ENCODE peak calls at places on chromosome 15, in five cellular contexts. P, T, V, J and G are unnamed samples. For H3K36me3, the result is how much of the 10 kb centered on the place peaks cover.

GRCh38 chr15:37789881-37790280 is 144.6 kb upstream of the TMCO5A start:
- DNase-seq in T (no peak), V (no peak), P (no peak), J (peak), G (no peak)

GRCh38 chr15:33242165-33242564 is 47.7 kb upstream of the FMN1 start:
- DNase-seq in J (peak), T (no peak), P (no peak), V (peak), G (no peak)

GRCh38 chr15:68203956-68204355 is 1.2 kb downstream of the CALML4 start:
- DNase-seq in V (no peak), P (no peak), T (no peak), J (no peak), G (no peak)

GRCh38 chr15:23035964-23036566 is 3.3 kb downstream of the TUBGCP5 start:
- DNase-seq in V (peak), J (no peak), P (peak), T (no peak), G (no peak)

GRCh38 chr15:25346371-25346770 is 92.5 kb downstream of the UBE3A start:
- DNase-seq in J (no peak), P (no peak), V (no peak), T (no peak), G (no peak)

GRCh38 chr15:67296684-67297083 is 42.1 kb downstream of the IQCH start:
- DNase-seq in J (no peak), T (no peak), V (no peak), P (no peak), G (no peak)

GRCh38 chr15:57432141-57432701 is 55.9 kb downstream of the CGNL1 start:
- DNase-seq in P (no peak), J (no peak), T (no peak), V (peak), G (no peak)

GRCh38 chr15:43824302-43825246 is at the start of gene MFAP1:
- DNase-seq in P (peak), V (peak), J (peak), T (peak), G (peak)

GRCh38 chr15:48242015-48242414 is 35.9 kb downstream of the SLC12A1 start:
- DNase-seq in J (no peak), P (no peak), V (no peak), T (no peak), G (no peak)

GRCh38 chr15:41819455-41820050 is 8.3 kb upstream of the JMJD7 start:
- DNase-seq in J (no peak), V (no peak), P (no peak), T (no peak), G (no peak)

GRCh38 chr15:73941044-73941443 is 14.8 kb downstream of the LOXL1 start:
- DNase-seq in V (no peak), P (no peak), J (peak), T (peak), G (peak)

GRCh38 chr15:51647128-51647562 is 24.6 kb upstream of the DMXL2 start:
- DNase-seq in T (peak), P (no peak), J (no peak), V (no peak), G (peak)

GRCh38 chr15:71791975-71792374 is 18.4 kb upstream of the NR2E3 start:
- DNase-seq in P (no peak), V (peak), J (no peak), T (no peak), G (peak)

GRCh38 chr15:38144921-38145320 is 107.7 kb upstream of the SPRED1 start:
- DNase-seq in V (no peak), P (no peak), T (no peak), J (no peak), G (no peak)

GRCh38 chr15:43930556-43930955 is 103.8 kb downstream of the WDR76 start:
- DNase-seq in J (no peak), P (no peak), V (no peak), T (peak), G (no peak)

GRCh38 chr15:85717212-85717611 is 77.5 kb downstream of the KLHL25 start:
- DNase-seq in P (no peak), T (no peak), J (no peak), V (no peak), G (no peak)

GRCh38 chr15:67413770-67414429 is 107.0 kb upstream of the C15orf61 start:
- DNase-seq in T (no peak), P (no peak), J (no peak), V (no peak), G (no peak)

GRCh38 chr15:69524296-69524695 is 71.7 kb downstream of the RPLP1 start:
- DNase-seq in V (peak), P (no peak), J (no peak), T (no peak), G (no peak)

GRCh38 chr15:88904257-88904807 is 8.8 kb downstream of the MFGE8 start:
- DNase-seq in P (no peak), T (no peak), V (no peak), J (no peak), G (no peak)

GRCh38 chr15:30885814-30886213 is 17.9 kb upstream of the FAN1 start:
- DNase-seq in T (no peak), P (no peak), V (peak), J (no peak), G (no peak)

GRCh38 chr15:95512906-95513305 is 817.6 kb upstream of the NR2F2 start:
- DNase-seq in V (no peak), J (no peak), T (no peak), P (no peak), G (no peak)

GRCh38 chr15:41772720-41773331 is 1.5 kb upstream of the MAPKBP1 start:
- DNase-seq in P (peak), J (no peak), T (no peak), V (peak), G (no peak)

GRCh38 chr15:59993950-59994401 is 10.1 kb upstream of the FOXB1 start:
- DNase-seq in V (peak), T (no peak), P (no peak), J (no peak), G (peak)

GRCh38 chr15:67897646-67898045 is 57.8 kb upstream of the RNU6-1 start:
- DNase-seq in V (no peak), T (no peak), P (no peak), J (no peak), G (no peak)

GRCh38 chr15:70268698-70269251 is 171.1 kb upstream of the TLE3 start:
- DNase-seq in J (no peak), P (no peak), V (no peak), T (no peak), G (no peak)

GRCh38 chr15:41115088-41115651 is 910 bp downstream of the INO80 start:
- DNase-seq in T (no peak), J (no peak), V (peak), P (no peak), G (no peak)

GRCh38 chr15:38878946-38879345 is 314.3 kb upstream of the RASGRP1 start:
- DNase-seq in T (no peak), V (no peak), P (no peak), J (no peak), G (no peak)

GRCh38 chr15:85793641-85794597 is 806 bp downstream of the KLHL25 start:
- DNase-seq in P (peak), T (no peak), J (no peak), V (peak), G (peak)

GRCh38 chr15:47691896-47692295 is 25.4 kb upstream of the SEMA6D start:
- DNase-seq in V (no peak), T (no peak), P (no peak), J (no peak), G (no peak)

GRCh38 chr15:93913871-93914270 is 317.5 kb upstream of the MCTP2 start:
- DNase-seq in J (no peak), P (no peak), V (no peak), T (no peak), G (no peak)
- H3K36me3 ChIP-seq in J (under half), P (under half), V (under half), T (under half), G (under half)

GRCh38 chr15:99031681-99032080 is 24.1 kb upstream of the PGPEP1L start:
- DNase-seq in V (no peak), P (no peak), T (no peak), J (no peak), G (no peak)
- H3K36me3 ChIP-seq in V (under half), P (under half), T (under half), J (under half), G (under half)

DNA sequence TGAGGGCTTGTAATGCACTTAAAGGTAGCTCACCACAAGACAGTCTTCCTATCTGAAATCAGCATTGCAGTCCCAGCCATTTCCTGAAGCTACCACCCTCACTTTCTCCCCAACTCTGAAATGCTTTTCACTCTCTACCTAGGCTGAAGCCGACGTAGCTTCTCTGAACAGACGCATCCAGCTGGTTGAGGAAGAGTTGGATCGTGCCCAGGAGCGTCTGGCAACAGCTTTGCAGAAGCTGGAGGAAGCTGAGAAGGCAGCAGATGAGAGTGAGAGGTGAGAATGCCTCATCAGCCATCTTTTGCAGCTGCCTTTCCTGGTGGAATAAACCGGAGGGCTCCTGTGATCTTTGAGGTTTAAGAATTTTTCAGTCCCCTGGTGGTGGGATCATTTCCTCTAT is 14.3 kb downstream of the TPM1 start:
- DNase-seq in J (no peak), V (no peak), P (no peak), T (peak), G (no peak)
- H3K36me3 ChIP-seq in J (under half), V (half or more), P (under half), T (half or more), G (under half)

GRCh38 chr15:99115300-99116215 is 10.7 kb downstream of the SYNM start:
- DNase-seq in T (no peak), V (no peak), P (no peak), J (no peak), G (peak)
- H3K36me3 ChIP-seq in T (half or more), V (under half), P (under half), J (under half), G (under half)